ENCODE peak calls at places on chromosomes 11 and 22, in four cellular contexts. L, J, S and O are unnamed samples.

GRCh38 chr11:47435687-47436086 is 9.4 kb upstream of the PSMC3 start:
- DNase-seq in S (no peak), L (no peak), J (no peak), O (no peak)

GRCh38 chr11:67632175-67632981 is 2.6 kb upstream of the NUDT8 start:
- DNase-seq in J (no peak), L (no peak), S (peak; percentile 92), O (peak; percentile 18)

GRCh38 chr11:71301858-71302533 is 49.6 kb upstream of the SHANK2 start:
- DNase-seq in L (no peak), J (no peak), S (peak; percentile 17), O (peak; percentile 5)

GRCh38 chr11:94574193-94574961 is 7.2 kb downstream of the PIWIL4 start:
- DNase-seq in S (no peak), L (no peak), J (no peak), O (no peak)

GRCh38 chr22:30481711-30482110 is 9.9 kb upstream of the SEC14L3 start:
- DNase-seq in J (no peak), L (no peak), S (no peak), O (no peak)

GRCh38 chr11:124801636-124802312 is 1.6 kb upstream of the MSANTD2 start:
- DNase-seq in L (no peak), S (no peak), J (no peak), O (no peak)

GRCh38 chr22:48262596-48263430 is 1500.4 kb downstream of the TBC1D22A start:
- DNase-seq in J (no peak), L (no peak), S (no peak), O (no peak)

GRCh38 chr22:30270841-30271240 is 4.2 kb upstream of the OSM start:
- DNase-seq in S (peak; percentile 59), L (peak; percentile 59), J (no peak), O (no peak)

GRCh38 chr11:69674267-69674885 is 777 bp downstream of the LTO1 start:
- DNase-seq in L (no peak), J (no peak), S (peak; percentile 50), O (no peak)

GRCh38 chr11:88482871-88483301 is 145.3 kb upstream of the CTSC start:
- DNase-seq in J (no peak), S (no peak), L (no peak), O (no peak)

GRCh38 chr11:35786918-35787557 is 124.5 kb downstream of the TRIM44 start:
- DNase-seq in S (no peak), L (no peak), J (no peak), O (no peak)

GRCh38 chr11:98495601-98496000 is 525.1 kb upstream of the CNTN5 start:
- DNase-seq in S (no peak), L (no peak), J (no peak), O (no peak)

GRCh38 chr11:46271875-46272815 is 5.3 kb upstream of the CREB3L1 start:
- DNase-seq in J (no peak), S (no peak), L (no peak), O (no peak)

GRCh38 chr11:22225190-22225589 is 32.3 kb downstream of the ANO5 start:
- DNase-seq in L (no peak), S (no peak), J (no peak), O (no peak)

GRCh38 chr22:40509401-40510134 is 127.0 kb downstream of the MRTFA start:
- DNase-seq in J (no peak), L (no peak), S (peak; percentile 34), O (peak; percentile 70)

GRCh38 chr11:75771646-75772410 is 3.2 kb downstream of the DGAT2 start:
- DNase-seq in S (peak; percentile 37), L (no peak), J (no peak), O (no peak)

GRCh38 chr11:78961938-78962701 is 387.5 kb upstream of the NARS2 start:
- DNase-seq in L (peak; percentile 43), S (no peak), J (no peak), O (no peak)

GRCh38 chr22:37121887-37122591 is 12.5 kb upstream of the TMPRSS6 start:
- DNase-seq in J (no peak), L (no peak), S (peak; percentile 32), O (no peak)

GRCh38 chr11:71418643-71419042 is 29.6 kb downstream of the DHCR7 start:
- DNase-seq in L (no peak), S (no peak), J (no peak), O (no peak)

GRCh38 chr11:69287968-69288882 is 5.7 kb upstream of the MYEOV start:
- DNase-seq in L (peak; percentile 66), S (peak; percentile 68), J (no peak), O (no peak)

GRCh38 chr11:46216040-46216764 is 61.3 kb upstream of the CREB3L1 start:
- DNase-seq in L (no peak), S (peak; percentile 40), J (no peak), O (no peak)

GRCh38 chr22:27466229-27466628 is 335.3 kb downstream of the MN1 start:
- DNase-seq in J (no peak), L (no peak), S (no peak), O (no peak)

GRCh38 chr11:86550757-86551156 is 121.7 kb downstream of the ME3 start:
- DNase-seq in S (no peak), L (no peak), J (no peak), O (no peak)

DNA sequence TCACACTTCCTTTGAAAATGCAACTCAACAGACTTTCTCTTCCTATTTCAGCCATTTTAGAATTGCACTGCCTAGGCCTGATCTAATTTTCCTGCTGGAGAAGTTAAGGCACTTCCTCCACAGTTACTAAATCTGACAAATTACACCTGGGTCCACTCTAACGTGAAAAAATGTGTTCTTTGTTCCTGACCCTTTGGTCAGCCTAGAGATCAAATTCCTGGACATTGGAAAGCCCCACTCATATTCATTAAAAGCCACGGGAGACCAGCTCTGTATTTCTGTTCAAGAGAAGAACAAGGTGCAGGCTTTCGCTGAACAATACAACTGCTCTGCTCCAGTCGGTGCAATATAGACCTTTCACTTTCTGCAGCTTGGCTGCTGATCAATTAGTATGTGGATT is 96.6 kb downstream of the MPPED2 start:
- DNase-seq in J (no peak), L (no peak), S (no peak), O (no peak)
- TF ChIP-seq EP300 in J (no peak), L (no peak), S (no peak), O (no peak)

DNA sequence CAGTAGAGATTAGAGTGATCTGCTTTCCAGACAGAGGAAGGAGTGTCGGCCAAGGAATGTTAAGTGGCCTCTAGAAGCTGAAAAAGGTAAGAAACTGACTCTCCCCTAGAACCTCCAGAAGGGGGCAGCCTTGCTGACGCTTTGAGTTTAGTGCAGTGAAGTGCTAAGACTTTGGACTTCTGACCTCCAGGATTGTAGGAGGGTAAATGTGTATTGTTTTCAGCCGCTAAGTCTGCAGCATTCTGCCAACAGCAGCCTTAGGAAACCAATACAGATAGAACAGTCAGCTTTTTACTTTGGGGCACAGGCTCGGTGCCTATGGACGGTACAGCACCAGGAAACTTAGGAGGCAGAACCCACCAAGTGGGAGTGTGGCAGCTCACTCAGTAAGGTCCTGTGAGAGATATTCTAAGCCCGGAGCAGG is 3.6 kb upstream of the TBC1D22A start:
- DNase-seq in J (peak; percentile 38), L (peak; percentile 20), S (peak; percentile 76), O (no peak)
- H3K4me1 ChIP-seq in J (peaks cover 30% of the 10 kb centered on the region), L (peaks cover 13% of the 10 kb centered on the region), S (peaks cover 53% of the 10 kb centered on the region), O (peaks cover 10% of the 10 kb centered on the region)

DNA sequence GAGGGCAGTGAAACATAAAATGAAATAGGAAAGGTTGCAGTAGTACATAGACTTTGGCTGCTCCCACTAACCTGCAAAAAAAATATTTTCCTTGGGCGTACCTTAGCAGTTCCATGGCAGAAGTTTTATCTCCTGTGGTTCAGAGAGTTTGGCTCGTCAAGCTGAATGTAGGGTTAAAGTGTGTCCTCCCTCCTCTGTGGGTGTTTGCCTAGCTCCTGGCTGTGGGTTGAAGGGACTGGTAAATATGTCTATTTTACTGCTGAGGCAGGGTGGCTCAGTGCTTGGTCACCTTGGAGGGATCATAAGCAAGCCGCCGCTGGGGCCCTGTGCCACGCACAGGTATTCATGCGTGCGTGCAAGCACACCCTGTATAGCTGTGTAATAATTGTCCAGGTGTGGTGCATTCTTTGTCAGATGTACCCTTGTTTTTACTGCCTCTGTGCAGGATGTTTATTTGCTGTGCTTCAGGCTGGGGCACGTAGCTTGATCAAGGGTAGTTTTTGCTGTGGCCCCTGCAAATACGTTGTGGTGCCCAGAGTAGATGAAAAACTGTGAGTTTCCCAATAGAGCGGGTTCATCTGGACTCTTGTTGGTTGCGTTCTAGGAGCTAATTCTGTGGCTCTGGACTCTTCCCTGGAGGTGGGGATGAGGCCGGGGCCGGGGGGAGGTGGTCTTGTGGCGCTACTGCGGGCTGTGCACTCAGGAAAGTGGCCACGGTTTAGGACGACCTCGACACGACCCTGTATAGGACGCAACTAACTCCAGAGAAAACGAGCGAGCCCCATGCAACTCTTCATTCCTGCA is 734 bp upstream of the SORL1 start:
- DNase-seq in S (peak; percentile 64), J (no peak), L (no peak), O (no peak)
- TF ChIP-seq EP300 in S (no peak), J (no peak), L (no peak), O (no peak)

GRCh38 chr22:35957589-35957988 is 71.0 kb downstream of the RBFOX2 start:
- DNase-seq in J (no peak), S (no peak), L (no peak), O (no peak)

GRCh38 chr22:35958334-35958733 is 70.3 kb downstream of the RBFOX2 start:
- DNase-seq in S (no peak), L (no peak), J (no peak), O (no peak)

GRCh38 chr22:35959121-35959800 is 69.4 kb downstream of the RBFOX2 start:
- DNase-seq in L (no peak), J (no peak), S (no peak), O (no peak)

GRCh38 chr22:35963237-35963810 is 65.3 kb downstream of the RBFOX2 start:
- DNase-seq in L (no peak), S (no peak), J (no peak), O (no peak)

DNA sequence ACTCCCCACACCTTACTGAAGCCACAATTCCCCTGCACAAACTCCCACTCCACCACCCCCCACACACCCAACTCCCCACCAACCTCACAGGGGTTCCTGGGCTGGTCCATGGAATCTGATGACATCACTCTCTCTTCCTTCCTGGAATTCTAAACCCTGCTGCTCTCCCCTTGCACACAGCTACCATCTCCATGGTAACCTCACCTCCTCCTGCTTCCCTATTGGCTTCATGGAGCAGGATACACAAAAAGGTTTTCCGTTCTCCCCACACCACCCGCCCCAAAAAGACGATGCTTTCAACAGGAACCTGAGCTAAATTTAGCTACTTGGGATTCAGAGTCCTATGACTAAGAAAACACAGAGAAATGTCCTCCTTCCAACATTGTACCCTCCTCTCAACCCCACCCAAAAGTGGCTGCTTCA is 67.1 kb downstream of the RBFOX2 start:
- DNase-seq in S (no peak), J (peak; percentile 7), L (no peak), O (peak; percentile 43)
- H3K4me1 ChIP-seq in S (peaks cover 57% of the 10 kb centered on the region), J (peaks cover 17% of the 10 kb centered on the region), L (no peaks in the 10 kb centered on the region), O (peaks cover 8% of the 10 kb centered on the region)

GRCh38 chr11:107591098-107591445 is at the start of gene ELMOD1:
- DNase-seq in J (peak; percentile 50), L (peak; percentile 60), S (no peak), O (peak; percentile 44)

GRCh38 chr11:107591446-107592236 is 694 bp downstream of the ELMOD1 start:
- DNase-seq in L (no peak), J (peak; percentile 10), S (no peak), O (no peak)

GRCh38 chr11:107592256-107592655 is 1.3 kb downstream of the ELMOD1 start:
- DNase-seq in L (no peak), J (no peak), S (no peak), O (no peak)

GRCh38 chr11:107593941-107594340 is 3.0 kb downstream of the ELMOD1 start:
- DNase-seq in L (no peak), S (no peak), J (no peak), O (no peak)

DNA sequence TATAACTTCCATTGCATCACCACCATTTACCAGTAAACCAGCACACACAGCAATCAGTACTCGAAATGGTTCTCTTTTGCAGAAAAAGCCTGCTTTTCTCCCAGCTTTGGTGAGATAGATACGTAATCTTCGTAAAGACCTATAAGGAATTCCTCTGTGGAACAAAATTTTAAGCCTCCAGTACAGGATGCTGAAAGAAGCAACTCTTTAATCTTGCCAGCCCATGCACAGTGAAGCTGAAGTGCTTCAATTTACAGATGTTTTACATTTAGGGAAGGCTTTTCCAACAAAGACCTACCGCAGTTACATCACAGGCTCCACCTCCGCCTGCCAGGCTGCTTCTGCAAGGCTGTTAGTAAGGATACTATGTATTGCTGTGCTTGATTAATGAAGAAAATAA is 1.9 kb downstream of the ELMOD1 start:
- DNase-seq in J (no peak), S (no peak), L (no peak), O (no peak)
- TF ChIP-seq EP300 in J (no peak), S (no peak), L (no peak), O (no peak)